ENCODE peak calls at places on chromosomes 11 and 22, in nine cellular contexts. C is uterus, V is AG08395, N is MCF 10A, F is iPS DF 19.7, X is spleen, Z is HFFc6, Y is T-helper 2 cell, J is Ammon's horn. Q is an unnamed sample.

GRCh38 chr11:17353228-17354021 is 1.8 kb downstream of the NCR3LG1 start:
- DNase-seq in C (peak), V (peak), N (peak), F (no peak), X (peak), Z (peak), Y (peak), J (peak), Q (peak)

GRCh38 chr11:108647701-108648527 is 17.0 kb upstream of the DDX10 start:
- DNase-seq in C (peak), V (peak), N (peak), F (peak), X (peak), Z (peak), Y (peak), J (peak), Q (no peak)

GRCh38 chr22:37175414-37176144 is 12.5 kb downstream of the C1QTNF6 start:
- DNase-seq in C (peak), V (no peak), N (peak), F (no peak), X (peak), Z (no peak), Y (no peak), J (no peak), Q (peak)

GRCh38 chr11:126104420-126104819 is 41.8 kb upstream of the CDON start:
- DNase-seq in C (no peak), V (no peak), N (no peak), F (peak), X (peak), Z (no peak), Y (no peak), J (no peak), Q (no peak)

GRCh38 chr11:79413258-79413657 is 27.6 kb downstream of the TENM4 start:
- DNase-seq in C (peak), V (peak), N (peak), F (no peak), X (no peak), Z (peak), Y (no peak), J (peak), Q (no peak)

GRCh38 chr11:134024420-134025085 is 44.3 kb upstream of the JAM3 start:
- DNase-seq in C (no peak), V (peak), N (peak), F (no peak), X (no peak), Z (peak), Y (no peak), J (no peak), Q (no peak)

GRCh38 chr22:26849575-26849974 is 192.2 kb downstream of the MIAT start:
- DNase-seq in C (no peak), V (no peak), N (no peak), F (no peak), X (no peak), Z (no peak), Y (no peak), J (no peak), Q (no peak)

GRCh38 chr11:106585061-106585460 is 433.2 kb downstream of the GUCY1A2 start:
- DNase-seq in C (no peak), V (peak), N (peak), F (peak), X (no peak), Z (peak), Y (no peak), J (no peak), Q (no peak)

GRCh38 chr11:22670803-22671202 is 4.4 kb downstream of the GAS2 start:
- DNase-seq in C (no peak), V (no peak), N (peak), F (no peak), X (no peak), Z (no peak), Y (no peak), J (peak), Q (no peak)

GRCh38 chr22:42902875-42903510 is 45.9 kb upstream of the ARFGAP3 start:
- DNase-seq in C (no peak), V (peak), N (no peak), F (no peak), X (no peak), Z (no peak), Y (no peak), J (no peak), Q (no peak)

GRCh38 chr11:114272311-114272710 is 23.9 kb upstream of the NNMT start:
- DNase-seq in C (no peak), V (no peak), N (no peak), F (no peak), X (no peak), Z (no peak), Y (no peak), J (no peak), Q (no peak)

GRCh38 chr11:3220521-3221407 is 2.2 kb upstream of the MRGPRG start:
- DNase-seq in C (no peak), V (no peak), N (no peak), F (no peak), X (no peak), Z (no peak), Y (no peak), J (no peak), Q (no peak)

GRCh38 chr11:94873910-94874575 is 99.3 kb downstream of the CWC15 start:
- DNase-seq in C (no peak), V (peak), N (no peak), F (no peak), X (no peak), Z (no peak), Y (no peak), J (no peak), Q (no peak)

GRCh38 chr11:123137496-123138270 is 57.4 kb downstream of the CLMP start:
- DNase-seq in C (peak), V (peak), N (no peak), F (peak), X (peak), Z (peak), Y (no peak), J (peak), Q (no peak)

GRCh38 chr11:64989416-64989815 is 7.4 kb downstream of the BATF2 start:
- DNase-seq in C (no peak), V (no peak), N (no peak), F (no peak), X (peak), Z (no peak), Y (no peak), J (no peak), Q (no peak)